ENCODE peak calls at places on chromosomes 6 and 20, in five cellular contexts. F, M, Z, Q and J are unnamed samples.

GRCh38 chr6:31246051-31246495 is 25.8 kb downstream of the HLA-C start:
- DNase-seq in Z (peak; percentile 84), Q (no peak), F (no peak), M (no peak), J (peak; percentile 96)

GRCh38 chr20:10906830-10907229 is 233.0 kb upstream of the JAG1 start:
- DNase-seq in M (no peak), Z (peak; percentile 5), Q (no peak), F (no peak), J (no peak)

GRCh38 chr6:166554316-166554715 is 32.2 kb downstream of the RAMACL start:
- DNase-seq in Z (peak; percentile 59), F (no peak), M (no peak), Q (peak; percentile 39), J (no peak)

GRCh38 chr6:34459899-34460593 is 5.8 kb upstream of the PACSIN1 start:
- DNase-seq in M (no peak), F (no peak), Z (peak; percentile 48), Q (no peak), J (peak; percentile 66)

GRCh38 chr20:20399705-20400104 is 31.8 kb downstream of the INSM1 start:
- DNase-seq in F (no peak), Z (no peak), M (no peak), Q (no peak), J (no peak)

GRCh38 chr6:136137008-136137689 is 113.0 kb downstream of the MTFR2 start:
- DNase-seq in Q (no peak), F (no peak), M (no peak), Z (peak; percentile 72), J (peak; percentile 8)

GRCh38 chr20:44291754-44292153 is 19.2 kb downstream of the FITM2 start:
- DNase-seq in F (no peak), Z (no peak), Q (no peak), M (no peak), J (no peak)

GRCh38 chr6:146041282-146041681 is 12.4 kb downstream of the GRM1 start:
- DNase-seq in F (no peak), Q (no peak), M (no peak), Z (no peak), J (peak; percentile 46)

GRCh38 chr20:44097521-44098255 is 89.3 kb downstream of the JPH2 start:
- DNase-seq in Z (peak; percentile 22), M (no peak), Q (no peak), F (no peak), J (peak; percentile 73)

GRCh38 chr6:50030777-50031562 is 9.2 kb upstream of the DEFB110 start:
- DNase-seq in Q (no peak), F (no peak), M (no peak), Z (peak; percentile 5), J (peak; percentile 24)
- TF ChIP-seq CTCF in Q (no peak), F (no peak), M (no peak), Z (peak; percentile 17), J (peak; percentile 66)

DNA sequence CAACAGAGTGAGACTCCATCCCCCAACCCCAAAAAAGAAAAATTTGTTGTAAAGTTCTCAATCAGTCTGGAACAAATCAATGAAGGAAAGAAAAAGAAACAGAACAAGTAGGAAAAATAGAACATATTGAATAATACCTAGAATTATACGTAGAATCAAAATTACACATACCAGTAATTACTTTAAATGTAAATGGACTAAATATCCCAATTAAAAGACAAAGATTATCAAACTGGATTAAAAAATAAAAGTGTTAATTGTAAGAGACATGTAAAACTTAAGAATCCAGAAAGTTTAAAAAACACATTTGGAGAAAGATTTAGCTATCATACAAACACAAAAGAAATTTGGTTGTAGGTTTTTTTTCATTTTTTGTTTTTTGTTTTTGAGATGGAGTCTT is 12.3 kb upstream of the CDYL start:
- DNase-seq in F (no peak), Q (no peak), M (no peak), Z (no peak), J (no peak)
- H3K4me3 ChIP-seq in F (no peak overlapping the region), Q (no peak overlapping the region), M (no peak overlapping the region), Z (no peak overlapping the region), J (no peak overlapping the region)

DNA sequence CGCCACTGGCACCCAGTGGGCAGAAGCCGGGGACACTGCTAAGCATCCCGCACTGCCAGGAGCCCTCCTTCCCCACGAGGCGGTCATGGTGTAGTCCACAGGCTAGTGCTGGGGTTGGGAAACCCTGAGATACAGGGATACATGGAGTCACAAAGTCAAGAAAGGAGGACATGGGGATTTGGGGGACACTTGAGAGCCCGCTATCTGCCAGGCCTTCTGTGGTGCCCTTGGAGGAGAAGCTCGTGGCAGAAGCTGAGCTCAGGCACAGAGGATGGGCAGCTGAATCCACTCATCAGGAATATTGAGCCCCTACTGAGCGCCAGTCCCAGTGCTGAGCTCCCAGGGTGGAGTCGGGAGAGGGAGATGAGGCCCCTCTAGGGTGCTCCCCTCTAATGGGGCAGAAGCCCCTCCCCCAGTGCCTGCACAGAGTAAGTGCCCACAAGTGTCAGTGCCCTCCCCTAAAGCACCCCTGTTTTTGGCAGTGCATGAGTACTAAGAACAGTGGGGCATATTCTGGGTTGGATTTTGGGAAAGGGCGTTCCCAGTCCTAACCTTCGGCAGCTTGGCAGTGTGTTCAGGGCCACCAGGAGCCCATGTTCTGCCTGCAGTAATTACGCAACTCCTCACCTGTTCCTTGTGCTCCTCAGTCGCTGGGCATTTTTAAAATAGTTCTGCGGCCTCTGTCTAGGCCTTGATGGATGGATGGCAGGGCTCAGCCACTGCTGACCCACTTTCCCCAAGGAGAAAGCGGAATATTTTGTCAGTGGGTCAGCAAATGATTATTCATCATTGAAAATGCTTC is 25.5 kb upstream of the PHACTR3 start:
- DNase-seq in F (no peak), Z (no peak), Q (no peak), M (no peak), J (no peak)
- H3K27me3 ChIP-seq in F (no peaks in the 10 kb centered on the region), Z (peaks cover 10% of the 10 kb centered on the region), Q (peaks cover 54% of the 10 kb centered on the region), M (no peaks in the 10 kb centered on the region), J (peaks cover 3% of the 10 kb centered on the region)

GRCh38 chr20:42652261-42652660 is 537.4 kb downstream of the PTPRT start:
- DNase-seq in Z (no peak), Q (no peak), M (no peak), F (no peak), J (no peak)

GRCh38 chr20:42646250-42646649 is 543.5 kb downstream of the PTPRT start:
- DNase-seq in F (no peak), Z (no peak), M (no peak), Q (no peak), J (no peak)

GRCh38 chr20:42656130-42656529 is 533.6 kb downstream of the PTPRT start:
- DNase-seq in F (no peak), Q (no peak), Z (no peak), M (no peak), J (no peak)

GRCh38 chr20:42649716-42650115 is 540.0 kb downstream of the PTPRT start:
- DNase-seq in Q (no peak), M (no peak), Z (no peak), F (no peak), J (no peak)

GRCh38 chr20:42650345-42650744 is 539.4 kb downstream of the PTPRT start:
- DNase-seq in Z (no peak), Q (no peak), F (no peak), M (no peak), J (no peak)
- TF ChIP-seq CTCF in Z (no peak), Q (no peak), F (no peak), M (no peak), J (no peak)